ENCODE peak calls at places on chromosome 14, in seven cellular contexts. One of them, this sample, is unnamed.
A peak's percentile ranks its signal among the peaks of the same experiment; 100 is the strongest.

GRCh38 chr14:89521988-89522387 is 105.0 kb upstream of the FOXN3 start:
- DNase-seq in GM19239: no peak
- DNase-seq in iPS-NIHi11: no peak
- DNase-seq in NCI-H460: no peak
- DNase-seq in T-helper 1 cell: no peak
- DNase-seq in C1 segment of cervical spinal cord: no peak
- DNase-seq in germinal center: no peak
- DNase-seq in this sample: no peak

GRCh38 chr14:70708717-70709570 is 67.2 kb downstream of the TTC9 start:
- DNase-seq in T-helper 1 cell: no peak
- DNase-seq in germinal center: no peak
- DNase-seq in C1 segment of cervical spinal cord: no peak
- DNase-seq in iPS-NIHi11: no peak
- DNase-seq in GM19239: no peak
- DNase-seq in NCI-H460: no peak
- DNase-seq in this sample: no peak

GRCh38 chr14:86683525-86683924 is 1153.6 kb downstream of the FLRT2 start:
- DNase-seq in GM19239: no peak
- DNase-seq in iPS-NIHi11: no peak
- DNase-seq in C1 segment of cervical spinal cord: no peak
- DNase-seq in NCI-H460: no peak
- DNase-seq in germinal center: no peak
- DNase-seq in T-helper 1 cell: no peak
- DNase-seq in this sample: no peak

GRCh38 chr14:64200170-64200569 is 94.0 kb downstream of the ESR2 start:
- DNase-seq in T-helper 1 cell: no peak
- DNase-seq in C1 segment of cervical spinal cord: no peak
- DNase-seq in germinal center: no peak
- DNase-seq in GM19239: no peak
- DNase-seq in NCI-H460: no peak
- DNase-seq in iPS-NIHi11: no peak
- DNase-seq in this sample: no peak

GRCh38 chr14:100015251-100015655 is 50.0 kb upstream of the EVL start:
- DNase-seq in germinal center: peak; percentile 47
- DNase-seq in NCI-H460: no peak
- DNase-seq in T-helper 1 cell: no peak
- DNase-seq in iPS-NIHi11: no peak
- DNase-seq in C1 segment of cervical spinal cord: no peak
- DNase-seq in GM19239: no peak
- DNase-seq in this sample: no peak

GRCh38 chr14:24634158-24634557 is at the start of gene GZMB:
- DNase-seq in T-helper 1 cell: no peak
- DNase-seq in iPS-NIHi11: no peak
- DNase-seq in germinal center: no peak
- DNase-seq in C1 segment of cervical spinal cord: no peak
- DNase-seq in GM19239: no peak
- DNase-seq in NCI-H460: no peak
- DNase-seq in this sample: no peak

GRCh38 chr14:99649219-99649618 is 4.3 kb downstream of the HHIPL1 start:
- DNase-seq in NCI-H460: no peak
- DNase-seq in germinal center: no peak
- DNase-seq in T-helper 1 cell: no peak
- DNase-seq in iPS-NIHi11: no peak
- DNase-seq in C1 segment of cervical spinal cord: no peak
- DNase-seq in GM19239: no peak
- DNase-seq in this sample: no peak

GRCh38 chr14:46580941-46581671 is 70.5 kb downstream of the RPL10L start:
- DNase-seq in iPS-NIHi11: peak; percentile 14
- DNase-seq in GM19239: no peak
- DNase-seq in germinal center: no peak
- DNase-seq in NCI-H460: peak; percentile 43
- DNase-seq in T-helper 1 cell: no peak
- DNase-seq in C1 segment of cervical spinal cord: no peak
- DNase-seq in this sample: no peak

GRCh38 chr14:94888108-94888507 is 118.2 kb upstream of the GSC start:
- DNase-seq in NCI-H460: peak; percentile 79
- DNase-seq in T-helper 1 cell: no peak
- DNase-seq in GM19239: no peak
- DNase-seq in C1 segment of cervical spinal cord: no peak
- DNase-seq in iPS-NIHi11: no peak
- DNase-seq in germinal center: no peak
- DNase-seq in this sample: no peak

GRCh38 chr14:57747036-57747435 is 118.9 kb downstream of the SLC35F4 start:
- DNase-seq in C1 segment of cervical spinal cord: no peak
- DNase-seq in GM19239: no peak
- DNase-seq in T-helper 1 cell: no peak
- DNase-seq in iPS-NIHi11: no peak
- DNase-seq in NCI-H460: no peak
- DNase-seq in germinal center: no peak
- DNase-seq in this sample: no peak

GRCh38 chr14:71242237-71242748 is 335.0 kb downstream of the PCNX1 start:
- DNase-seq in T-helper 1 cell: no peak
- DNase-seq in NCI-H460: no peak
- DNase-seq in GM19239: no peak
- DNase-seq in germinal center: no peak
- DNase-seq in iPS-NIHi11: no peak
- DNase-seq in C1 segment of cervical spinal cord: no peak
- DNase-seq in this sample: peak; percentile 10

GRCh38 chr14:42334931-42335330 is 728.3 kb downstream of the LRFN5 start:
- DNase-seq in C1 segment of cervical spinal cord: no peak
- DNase-seq in iPS-NIHi11: no peak
- DNase-seq in GM19239: no peak
- DNase-seq in germinal center: no peak
- DNase-seq in NCI-H460: no peak
- DNase-seq in T-helper 1 cell: no peak
- DNase-seq in this sample: no peak

GRCh38 chr14:66038214-66038977 is 447.8 kb upstream of the CCDC196 start:
- DNase-seq in T-helper 1 cell: no peak
- DNase-seq in NCI-H460: no peak
- DNase-seq in GM19239: no peak
- DNase-seq in C1 segment of cervical spinal cord: no peak
- DNase-seq in germinal center: no peak
- DNase-seq in iPS-NIHi11: no peak
- DNase-seq in this sample: peak; percentile 9

GRCh38 chr14:85124896-85125295 is 405.0 kb upstream of the FLRT2 start:
- DNase-seq in C1 segment of cervical spinal cord: no peak
- DNase-seq in germinal center: no peak
- DNase-seq in iPS-NIHi11: no peak
- DNase-seq in GM19239: no peak
- DNase-seq in T-helper 1 cell: no peak
- DNase-seq in NCI-H460: no peak
- DNase-seq in this sample: no peak

GRCh38 chr14:100649173-100649519 is 61.9 kb upstream of the BEGAIN start:
- DNase-seq in T-helper 1 cell: no peak
- DNase-seq in C1 segment of cervical spinal cord: no peak
- DNase-seq in NCI-H460: no peak
- DNase-seq in germinal center: no peak
- DNase-seq in GM19239: no peak
- DNase-seq in iPS-NIHi11: no peak
- DNase-seq in this sample: no peak

GRCh38 chr14:94046696-94047250 is 20.6 kb downstream of the OTUB2 start:
- DNase-seq in iPS-NIHi11: no peak
- DNase-seq in C1 segment of cervical spinal cord: no peak
- DNase-seq in NCI-H460: no peak
- DNase-seq in GM19239: no peak
- DNase-seq in T-helper 1 cell: no peak
- DNase-seq in germinal center: no peak
- DNase-seq in this sample: no peak

GRCh38 chr14:99003646-99004045 is 268.4 kb downstream of the BCL11B start:
- DNase-seq in NCI-H460: no peak
- DNase-seq in T-helper 1 cell: no peak
- DNase-seq in iPS-NIHi11: no peak
- DNase-seq in germinal center: no peak
- DNase-seq in C1 segment of cervical spinal cord: no peak
- DNase-seq in GM19239: no peak
- DNase-seq in this sample: no peak

GRCh38 chr14:90760591-90761316 is 55.5 kb downstream of the TTC7B start:
- DNase-seq in C1 segment of cervical spinal cord: no peak
- DNase-seq in iPS-NIHi11: peak; percentile 66
- DNase-seq in GM19239: no peak
- DNase-seq in T-helper 1 cell: no peak
- DNase-seq in NCI-H460: peak; percentile 62
- DNase-seq in germinal center: peak; percentile 13
- DNase-seq in this sample: no peak

GRCh38 chr14:23481362-23481970 is 12.0 kb downstream of the NGDN start:
- DNase-seq in NCI-H460: no peak
- DNase-seq in germinal center: no peak
- DNase-seq in T-helper 1 cell: no peak
- DNase-seq in GM19239: no peak
- DNase-seq in iPS-NIHi11: peak; percentile 67
- DNase-seq in C1 segment of cervical spinal cord: no peak
- DNase-seq in this sample: no peak

GRCh38 chr14:92994942-92995341 is 72.0 kb downstream of the CHGA start:
- DNase-seq in NCI-H460: no peak
- DNase-seq in iPS-NIHi11: no peak
- DNase-seq in C1 segment of cervical spinal cord: no peak
- DNase-seq in germinal center: no peak
- DNase-seq in GM19239: no peak
- DNase-seq in T-helper 1 cell: no peak
- DNase-seq in this sample: no peak

GRCh38 chr14:97295108-97295710 is 498.0 kb downstream of the VRK1 start:
- DNase-seq in GM19239: no peak
- DNase-seq in germinal center: no peak
- DNase-seq in C1 segment of cervical spinal cord: no peak
- DNase-seq in NCI-H460: no peak
- DNase-seq in iPS-NIHi11: no peak
- DNase-seq in T-helper 1 cell: no peak
- DNase-seq in this sample: no peak

GRCh38 chr14:75298187-75298985 is 19.8 kb downstream of the FOS start:
- DNase-seq in GM19239: no peak
- DNase-seq in T-helper 1 cell: no peak
- DNase-seq in iPS-NIHi11: no peak
- DNase-seq in NCI-H460: no peak
- DNase-seq in C1 segment of cervical spinal cord: no peak
- DNase-seq in germinal center: no peak
- DNase-seq in this sample: no peak

GRCh38 chr14:68361231-68361630 is 431.6 kb downstream of the ZFP36L1 start:
- DNase-seq in T-helper 1 cell: no peak
- DNase-seq in germinal center: no peak
- DNase-seq in GM19239: no peak
- DNase-seq in iPS-NIHi11: no peak
- DNase-seq in C1 segment of cervical spinal cord: no peak
- DNase-seq in NCI-H460: no peak
- DNase-seq in this sample: no peak

GRCh38 chr14:64769096-64770020 is 65.1 kb downstream of the PLEKHG3 start:
- DNase-seq in C1 segment of cervical spinal cord: no peak
- DNase-seq in GM19239: no peak
- DNase-seq in germinal center: no peak
- DNase-seq in NCI-H460: no peak
- DNase-seq in iPS-NIHi11: no peak
- DNase-seq in T-helper 1 cell: no peak
- DNase-seq in this sample: no peak

GRCh38 chr14:89503458-89503996 is 86.5 kb upstream of the FOXN3 start:
- DNase-seq in germinal center: peak; percentile 52
- DNase-seq in C1 segment of cervical spinal cord: no peak
- DNase-seq in T-helper 1 cell: no peak
- DNase-seq in NCI-H460: no peak
- DNase-seq in GM19239: peak; percentile 32
- DNase-seq in iPS-NIHi11: no peak
- DNase-seq in this sample: no peak

GRCh38 chr14:75494898-75495297 is 27.4 kb upstream of the BATF start:
- DNase-seq in GM19239: no peak
- DNase-seq in C1 segment of cervical spinal cord: no peak
- DNase-seq in T-helper 1 cell: no peak
- DNase-seq in germinal center: no peak
- DNase-seq in NCI-H460: no peak
- DNase-seq in iPS-NIHi11: no peak
- DNase-seq in this sample: no peak

GRCh38 chr14:94922595-94923239 is 152.8 kb upstream of the GSC start:
- DNase-seq in NCI-H460: no peak
- DNase-seq in iPS-NIHi11: no peak
- DNase-seq in T-helper 1 cell: no peak
- DNase-seq in germinal center: no peak
- DNase-seq in GM19239: no peak
- DNase-seq in C1 segment of cervical spinal cord: no peak
- DNase-seq in this sample: no peak

GRCh38 chr14:69648480-69649414 is 37.4 kb downstream of the SUSD6 start:
- DNase-seq in germinal center: no peak
- DNase-seq in C1 segment of cervical spinal cord: no peak
- DNase-seq in GM19239: peak; percentile 44
- DNase-seq in NCI-H460: no peak
- DNase-seq in iPS-NIHi11: no peak
- DNase-seq in T-helper 1 cell: no peak
- DNase-seq in this sample: no peak

GRCh38 chr14:77965919-77966435 is 166.1 kb downstream of the ADCK1 start:
- DNase-seq in C1 segment of cervical spinal cord: no peak
- DNase-seq in T-helper 1 cell: no peak
- DNase-seq in iPS-NIHi11: peak; percentile 78
- DNase-seq in germinal center: peak; percentile 41
- DNase-seq in GM19239: peak; percentile 45
- DNase-seq in NCI-H460: no peak
- DNase-seq in this sample: peak; percentile 37

GRCh38 chr14:56172074-56172473 is 53.9 kb downstream of the PELI2 start:
- DNase-seq in iPS-NIHi11: no peak
- DNase-seq in C1 segment of cervical spinal cord: no peak
- DNase-seq in NCI-H460: no peak
- DNase-seq in GM19239: no peak
- DNase-seq in germinal center: no peak
- DNase-seq in T-helper 1 cell: no peak
- DNase-seq in this sample: no peak

GRCh38 chr14:90491221-90491867 is 94.5 kb downstream of the CALM1 start:
- DNase-seq in iPS-NIHi11: peak; percentile 57
- DNase-seq in GM19239: no peak
- DNase-seq in germinal center: no peak
- DNase-seq in T-helper 1 cell: no peak
- DNase-seq in NCI-H460: no peak
- DNase-seq in C1 segment of cervical spinal cord: peak; percentile 24
- DNase-seq in this sample: peak; percentile 66

GRCh38 chr14:74469548-74470518 is 23.3 kb downstream of the NPC2 start:
- DNase-seq in iPS-NIHi11: no peak
- DNase-seq in germinal center: no peak
- DNase-seq in GM19239: no peak
- DNase-seq in T-helper 1 cell: no peak
- DNase-seq in NCI-H460: no peak
- DNase-seq in C1 segment of cervical spinal cord: no peak
- DNase-seq in this sample: no peak

GRCh38 chr14:38389666-38390065 is 133.8 kb upstream of the CLEC14A start:
- DNase-seq in T-helper 1 cell: no peak
- DNase-seq in C1 segment of cervical spinal cord: no peak
- DNase-seq in NCI-H460: no peak
- DNase-seq in iPS-NIHi11: no peak
- DNase-seq in GM19239: no peak
- DNase-seq in germinal center: no peak
- DNase-seq in this sample: no peak

GRCh38 chr14:98940693-98941437 is 331.1 kb downstream of the BCL11B start:
- DNase-seq in C1 segment of cervical spinal cord: no peak
- DNase-seq in iPS-NIHi11: no peak
- DNase-seq in germinal center: no peak
- DNase-seq in GM19239: no peak
- DNase-seq in T-helper 1 cell: no peak
- DNase-seq in NCI-H460: no peak
- DNase-seq in this sample: no peak